ENCODE peak calls at places on chromosomes 11 and 22, in six cellular contexts. E is right lobe of liver, G is transverse colon, A is stomach, H is upper lobe of right lung, L is upper lobe of left lung. U is an unnamed sample. For H3K27me3, the result is how much of the 10 kb centered on the place peaks cover.

GRCh38 chr11:8017071-8017470 is 29.9 kb downstream of the EIF3F start:
- DNase-seq in E (no peak), G (no peak), A (peak), H (peak), L (no peak), U (no peak)

GRCh38 chr22:37896181-37896592 is 9.9 kb upstream of the MICALL1 start:
- DNase-seq in E (no peak), G (peak), A (peak), H (no peak), L (no peak), U (no peak)

GRCh38 chr11:58618215-58618614 is 4.2 kb upstream of the CNTF start:
- DNase-seq in E (no peak), G (no peak), A (no peak), H (no peak), L (no peak), U (no peak)

GRCh38 chr11:109972181-109972715 is 120.9 kb upstream of the ZC3H12C start:
- DNase-seq in E (no peak), G (no peak), A (no peak), H (no peak), L (no peak), U (no peak)

GRCh38 chr11:75263944-75264349 is 23.4 kb downstream of the TPBGL start:
- DNase-seq in E (peak), G (peak), A (no peak), H (peak), L (no peak), U (no peak)

GRCh38 chr11:10076458-10077141 is 217.4 kb downstream of the SBF2 start:
- DNase-seq in E (peak), G (peak), A (peak), H (no peak), L (no peak), U (peak)

GRCh38 chr22:45125198-45125597 is 38.5 kb upstream of the NUP50 start:
- DNase-seq in E (no peak), G (no peak), A (no peak), H (no peak), L (no peak), U (peak)

GRCh38 chr11:64138413-64138812 is 27.5 kb downstream of the MACROD1 start:
- DNase-seq in E (no peak), G (no peak), A (no peak), H (no peak), L (no peak), U (no peak)

GRCh38 chr11:117230286-117230961 is 1.4 kb downstream of the PCSK7 start:
- DNase-seq in E (no peak), G (no peak), A (no peak), H (no peak), L (no peak), U (no peak)

GRCh38 chr11:132648841-132649240 is 883.5 kb downstream of the OPCML start:
- DNase-seq in E (no peak), G (no peak), A (no peak), H (no peak), L (no peak), U (no peak)

GRCh38 chr22:28141614-28142013 is 222.6 kb upstream of the PITPNB start:
- DNase-seq in E (no peak), G (no peak), A (no peak), H (no peak), L (no peak), U (no peak)

GRCh38 chr22:43442386-43443060 is 30.7 kb downstream of the MPPED1 start:
- DNase-seq in E (no peak), G (no peak), A (no peak), H (peak), L (peak), U (no peak)

GRCh38 chr22:34344702-34345101 is 424.4 kb upstream of the LARGE1 start:
- DNase-seq in E (no peak), G (no peak), A (no peak), H (no peak), L (no peak), U (no peak)

GRCh38 chr11:27672836-27673464 is 27.3 kb downstream of the BDNF start:
- DNase-seq in E (no peak), G (no peak), A (no peak), H (no peak), L (no peak), U (no peak)

GRCh38 chr22:29306830-29307657 is 594 bp downstream of the GAS2L1 start:
- DNase-seq in E (peak), G (peak), A (peak), H (peak), L (peak), U (peak)

GRCh38 chr22:38802671-38803121 is 8.8 kb upstream of the DNAL4 start:
- DNase-seq in E (no peak), G (peak), A (peak), H (no peak), L (no peak), U (peak)

GRCh38 chr11:76339217-76339616 is 41.7 kb downstream of the THAP12 start:
- DNase-seq in E (no peak), G (peak), A (no peak), H (peak), L (no peak), U (no peak)

GRCh38 chr22:31556627-31557203 is 60.4 kb downstream of the SFI1 start:
- DNase-seq in E (no peak), G (no peak), A (no peak), H (no peak), L (no peak), U (no peak)

GRCh38 chr11:61587541-61587941 is 6.7 kb upstream of the SYT7 start:
- DNase-seq in E (no peak), G (peak), A (peak), H (peak), L (peak), U (peak)

GRCh38 chr22:43883012-43883661 is 8.7 kb downstream of the PNPLA5 start:
- DNase-seq in E (no peak), G (peak), A (peak), H (peak), L (no peak), U (peak)

GRCh38 chr11:95916049-95916448 is 7.9 kb downstream of the MTMR2 start:
- DNase-seq in E (no peak), G (no peak), A (no peak), H (no peak), L (no peak), U (no peak)

GRCh38 chr11:95337175-95337957 is 106.4 kb upstream of the SESN3 start:
- DNase-seq in E (peak), G (peak), A (peak), H (peak), L (peak), U (peak)

GRCh38 chr11:45289369-45289768 is 3.2 kb upstream of the SYT13 start:
- DNase-seq in E (no peak), G (no peak), A (no peak), H (no peak), L (no peak), U (peak)

GRCh38 chr11:15912825-15913224 is 443.5 kb downstream of the SOX6 start:
- DNase-seq in E (no peak), G (no peak), A (no peak), H (peak), L (peak), U (no peak)

GRCh38 chr11:3939651-3940190 is 84.3 kb downstream of the STIM1 start:
- DNase-seq in E (no peak), G (no peak), A (no peak), H (no peak), L (no peak), U (no peak)

GRCh38 chr22:25853078-25853477 is 111.1 kb downstream of the MYO18B start:
- DNase-seq in E (no peak), G (no peak), A (no peak), H (no peak), L (no peak), U (peak)

GRCh38 chr11:6705905-6706535 is 22.9 kb upstream of the MRPL17 start:
- DNase-seq in E (no peak), G (peak), A (peak), H (no peak), L (no peak), U (no peak)

GRCh38 chr22:47200273-47201051 is 438.0 kb downstream of the TBC1D22A start:
- DNase-seq in E (no peak), G (no peak), A (peak), H (peak), L (peak), U (no peak)
- H3K27me3 ChIP-seq in E (under half), G (under half), A (under half), H (under half), L (under half), U (under half)

DNA sequence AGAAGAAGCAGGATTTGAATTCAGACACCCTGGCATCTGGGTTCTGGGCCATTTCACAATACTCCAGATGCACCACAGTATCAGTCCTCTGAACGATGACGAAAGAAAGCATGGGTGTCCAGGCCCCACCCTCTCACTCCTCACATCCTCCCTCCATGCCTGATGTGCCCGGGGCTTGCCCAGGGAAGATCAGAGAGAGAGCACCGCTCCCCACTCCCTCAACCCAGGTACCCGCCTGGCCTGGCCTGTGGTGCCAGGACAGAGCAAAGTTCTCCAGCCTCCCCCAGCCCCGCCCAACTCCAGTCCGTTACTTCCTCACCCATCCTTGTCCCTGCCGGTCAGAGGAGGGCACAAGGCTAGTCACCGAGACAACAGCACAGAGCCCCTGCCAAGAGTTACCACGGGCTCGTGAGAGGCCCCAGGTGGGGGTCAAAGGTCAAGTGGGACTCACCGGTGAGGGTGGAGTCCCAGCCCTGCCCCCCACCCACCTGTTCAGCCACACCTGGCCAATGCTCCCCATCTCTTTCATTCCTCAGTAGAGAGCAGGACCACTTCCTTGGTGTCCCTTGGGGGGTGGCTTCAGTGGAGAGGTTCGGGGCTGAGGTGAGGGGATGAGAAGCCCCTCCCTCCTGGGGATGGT is 8.1 kb downstream of the BCL9L start:
- DNase-seq in E (peak), G (peak), A (no peak), H (no peak), L (peak), U (peak)
- H3K4me3 ChIP-seq in E (peak), G (no peak), A (peak), H (peak), L (peak), U (peak)

GRCh38 chr11:128291835-128292234 is 295.5 kb downstream of the ETS1 start:
- DNase-seq in E (no peak), G (peak), A (peak), H (no peak), L (no peak), U (no peak)

GRCh38 chr11:128288368-128288767 is 299.0 kb downstream of the ETS1 start:
- DNase-seq in E (no peak), G (no peak), A (no peak), H (no peak), L (no peak), U (no peak)

GRCh38 chr11:128289048-128289447 is 298.3 kb downstream of the ETS1 start:
- DNase-seq in E (no peak), G (no peak), A (no peak), H (no peak), L (no peak), U (no peak)

GRCh38 chr11:128291043-128291442 is 296.3 kb downstream of the ETS1 start:
- DNase-seq in E (no peak), G (no peak), A (no peak), H (no peak), L (no peak), U (no peak)

GRCh38 chr11:128290106-128290840 is 297.1 kb downstream of the ETS1 start:
- DNase-seq in E (no peak), G (peak), A (peak), H (peak), L (peak), U (peak)
- H3K27me3 ChIP-seq in E (under half), G (under half), A (under half), H (under half), L (under half), U (under half)

DNA sequence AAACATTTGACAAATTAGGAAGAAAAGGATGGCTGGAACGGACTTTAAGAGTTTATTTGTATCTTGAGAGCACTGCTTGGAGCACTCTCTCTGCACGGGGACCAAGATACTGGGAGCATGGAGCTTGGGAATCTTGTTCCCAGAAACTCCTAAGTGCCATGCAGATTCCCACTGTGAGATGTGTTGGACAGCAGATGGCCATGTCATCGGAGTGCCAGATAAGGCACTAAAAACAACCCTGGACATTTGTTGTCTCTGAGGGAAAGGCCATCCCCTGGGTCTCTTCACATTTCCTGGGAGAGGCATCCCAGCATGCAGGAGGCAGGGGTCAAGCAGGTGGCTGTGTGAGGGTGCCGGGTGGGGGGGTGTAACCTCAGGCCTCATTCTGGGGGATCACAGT is 2.9 kb downstream of the KIRREL3 start:
- DNase-seq in E (no peak), G (no peak), A (no peak), H (no peak), L (no peak), U (no peak)
- H3K4me3 ChIP-seq in E (no peak), G (no peak), A (no peak), H (no peak), L (no peak), U (no peak)

U was measured in MG63.